ENCODE peak calls at places on chromosomes 11 and 22, in ten cellular contexts. Y is fibroblast of mammary gland, R is vagina, M is heart left ventricle, Z is fibroblast of lung, H is psoas muscle, P is tibial artery, O is left lung, N is AG04450, J is neural progenitor cell. S is an unnamed sample.

GRCh38 chr11:118608268-118609214 is 1.1 kb downstream of the PHLDB1 start:
- DNase-seq in Y (peak), Z (peak), N (no peak), J (peak), H (peak), M (peak), P (peak), O (peak), R (no peak), S (peak)

GRCh38 chr11:93396356-93396755 is 65.8 kb downstream of the DEUP1 start:
- DNase-seq in R (no peak), M (no peak), J (peak), Z (no peak), N (no peak), Y (no peak), O (no peak), P (no peak), H (no peak), S (no peak)

GRCh38 chr11:26573896-26574295 is 1.8 kb upstream of the MUC15 start:
- DNase-seq in Z (no peak), P (no peak), O (no peak), Y (no peak), N (no peak), H (no peak), J (no peak), M (no peak), R (no peak), S (no peak)

GRCh38 chr11:34909955-34910354 is 6.2 kb downstream of the APIP start:
- DNase-seq in N (no peak), J (no peak), H (no peak), Z (no peak), Y (no peak), P (no peak), R (no peak), O (no peak), M (no peak), S (no peak)

GRCh38 chr11:45155627-45156180 is 9.3 kb downstream of the PRDM11 start:
- DNase-seq in M (no peak), N (no peak), R (no peak), Z (no peak), O (no peak), P (peak), H (no peak), J (no peak), Y (no peak), S (no peak)

GRCh38 chr11:69640260-69640994 is 529 bp upstream of the CCND1 start:
- DNase-seq in P (no peak), M (peak), H (peak), O (no peak), R (no peak), Y (peak), N (no peak), J (peak), Z (peak), S (peak)

GRCh38 chr11:110301577-110301976 is 5.2 kb upstream of the RDX start:
- DNase-seq in Z (no peak), Y (no peak), J (no peak), H (no peak), R (no peak), O (no peak), N (no peak), M (no peak), P (no peak), S (no peak)

GRCh38 chr11:100808904-100809491 is 121.9 kb downstream of the ARHGAP42 start:
- DNase-seq in M (no peak), Z (peak), O (no peak), Y (peak), N (no peak), P (no peak), R (no peak), J (peak), H (no peak), S (no peak)

GRCh38 chr11:134223066-134223465 is 701 bp downstream of the NCAPD3 start:
- DNase-seq in Y (no peak), P (no peak), R (no peak), N (no peak), H (no peak), O (no peak), M (no peak), J (peak), Z (no peak), S (no peak)

GRCh38 chr11:27395556-27396258 is 32.7 kb upstream of the CCDC34 start:
- DNase-seq in Z (peak), O (no peak), N (peak), J (peak), M (no peak), P (no peak), H (no peak), Y (no peak), R (no peak), S (no peak)

GRCh38 chr11:44923796-44924195 is 26.9 kb downstream of the TP53I11 start:
- DNase-seq in P (no peak), J (no peak), Z (no peak), R (no peak), H (no peak), N (no peak), O (no peak), Y (no peak), M (no peak), S (no peak)

GRCh38 chr11:9840460-9841004 is 176.7 kb downstream of the SWAP70 start:
- DNase-seq in M (no peak), O (no peak), R (no peak), Y (no peak), N (no peak), H (no peak), Z (no peak), P (no peak), J (no peak), S (no peak)

GRCh38 chr11:87300640-87301381 is 263.1 kb downstream of the TMEM135 start:
- DNase-seq in Z (peak), H (no peak), R (no peak), P (no peak), N (no peak), M (no peak), Y (peak), O (no peak), J (no peak), S (no peak)

GRCh38 chr11:3223932-3224729 is 5.5 kb upstream of the MRGPRG start:
- DNase-seq in J (peak), P (peak), R (peak), N (no peak), H (no peak), Z (no peak), O (no peak), M (no peak), Y (no peak), S (no peak)

GRCh38 chr11:46381836-46382643 is 571 bp downstream of the MDK start:
- DNase-seq in O (no peak), M (no peak), P (no peak), N (no peak), Z (no peak), Y (no peak), H (no peak), J (peak), R (no peak), S (peak)

GRCh38 chr11:108754901-108755625 is 90.2 kb downstream of the DDX10 start:
- DNase-seq in O (no peak), Y (peak), J (no peak), M (no peak), H (no peak), R (no peak), P (no peak), Z (peak), N (no peak), S (no peak)

GRCh38 chr11:71481101-71481960 is 28.3 kb downstream of the NADSYN1 start:
- DNase-seq in Y (no peak), N (no peak), M (no peak), R (no peak), J (no peak), Z (no peak), H (no peak), O (no peak), P (no peak), S (no peak)

GRCh38 chr22:27581241-27581640 is 220.3 kb downstream of the MN1 start:
- DNase-seq in Z (no peak), M (no peak), J (no peak), Y (no peak), P (no peak), N (no peak), H (no peak), O (no peak), R (no peak), S (no peak)

GRCh38 chr11:107252429-107253161 is 205.0 kb downstream of the CWF19L2 start:
- DNase-seq in P (no peak), H (no peak), Z (no peak), R (no peak), N (no peak), Y (no peak), J (no peak), M (no peak), O (no peak), S (no peak)

GRCh38 chr11:112025682-112026081 is 474 bp downstream of the DLAT start:
- DNase-seq in Z (peak), Y (peak), H (no peak), N (no peak), M (no peak), P (no peak), J (no peak), R (no peak), O (no peak), S (no peak)

GRCh38 chr11:36631704-36632287 is 33.8 kb upstream of the RAG2 start:
- DNase-seq in Y (no peak), J (peak), P (no peak), H (no peak), M (no peak), R (no peak), Z (no peak), O (no peak), N (no peak), S (no peak)

GRCh38 chr11:86068138-86068861 is 584 bp downstream of the PICALM start:
- DNase-seq in Y (peak), O (peak), N (no peak), Z (no peak), J (peak), M (peak), R (no peak), H (peak), P (peak), S (peak)

GRCh38 chr11:80958966-80959365 is 1518.1 kb upstream of the TENM4 start:
- DNase-seq in M (no peak), Y (peak), H (no peak), O (no peak), J (no peak), N (no peak), P (no peak), R (no peak), Z (peak), S (no peak)

GRCh38 chr11:45108070-45109064 is 38.1 kb upstream of the PRDM11 start:
- DNase-seq in M (no peak), R (no peak), O (no peak), P (no peak), Z (no peak), J (no peak), N (no peak), H (no peak), Y (no peak), S (no peak)

GRCh38 chr11:102204174-102204573 is 93.9 kb downstream of the YAP1 start:
- DNase-seq in R (no peak), O (no peak), M (no peak), Z (no peak), N (no peak), H (no peak), J (no peak), Y (peak), P (no peak), S (no peak)

GRCh38 chr22:28008056-28008455 is 89.0 kb upstream of the PITPNB start:
- DNase-seq in O (peak), M (no peak), H (no peak), Y (no peak), J (no peak), N (no peak), R (no peak), P (no peak), Z (no peak), S (no peak)

GRCh38 chr11:64395545-64396078 is 36.6 kb downstream of the RPS6KA4 start:
- DNase-seq in H (no peak), R (no peak), O (no peak), Y (no peak), Z (no peak), N (no peak), J (no peak), P (no peak), M (no peak), S (no peak)

GRCh38 chr11:112884012-112884767 is 77.0 kb upstream of the NCAM1 start:
- DNase-seq in M (no peak), O (no peak), P (no peak), J (no peak), H (no peak), R (no peak), Y (no peak), N (no peak), Z (no peak), S (no peak)

GRCh38 chr22:37464181-37464580 is 22.0 kb downstream of the MFNG start:
- DNase-seq in R (no peak), P (no peak), O (peak), M (no peak), Y (no peak), N (no peak), H (no peak), J (no peak), Z (peak), S (no peak)

GRCh38 chr22:37467556-37467955 is 18.6 kb downstream of the MFNG start:
- DNase-seq in R (no peak), Z (no peak), J (no peak), P (no peak), Y (no peak), H (no peak), O (peak), N (no peak), M (no peak), S (no peak)

GRCh38 chr22:37462426-37462825 is 23.8 kb downstream of the MFNG start:
- DNase-seq in H (no peak), J (no peak), M (no peak), N (no peak), P (no peak), O (peak), Y (no peak), Z (no peak), R (no peak), S (no peak)

GRCh38 chr22:37462983-37463382 is 23.2 kb downstream of the MFNG start:
- DNase-seq in N (no peak), M (no peak), R (no peak), O (no peak), J (peak), Y (peak), Z (peak), P (no peak), H (no peak), S (no peak)

GRCh38 chr22:37465721-37466120 is 20.5 kb downstream of the MFNG start:
- DNase-seq in Z (no peak), P (no peak), H (no peak), Y (no peak), O (peak), R (no peak), M (no peak), J (no peak), N (no peak), S (no peak)
- TF ChIP-seq CTCF in Z (no peak), P (no peak), H (no peak), Y (no peak), O (no peak), R (no peak), M (no peak), J (no peak), N (no peak), S (no peak)

GRCh38 chr11:57641011-57641410 is 8.7 kb downstream of the YPEL4 start:
- DNase-seq in N (no peak), H (peak), M (no peak), R (no peak), J (peak), O (no peak), Y (peak), Z (no peak), P (no peak), S (peak)

GRCh38 chr11:57640068-57640800 is 9.5 kb downstream of the YPEL4 start:
- DNase-seq in Z (no peak), N (no peak), R (no peak), Y (no peak), J (no peak), P (no peak), M (no peak), O (no peak), H (no peak), S (no peak)

GRCh38 chr11:57638005-57638760 is 11.5 kb downstream of the YPEL4 start:
- DNase-seq in J (peak), O (peak), H (peak), P (peak), N (peak), Z (peak), M (peak), R (no peak), Y (peak), S (peak)

GRCh38 chr11:57638811-57639320 is 10.8 kb downstream of the YPEL4 start:
- DNase-seq in P (no peak), M (no peak), J (peak), Y (peak), O (no peak), Z (no peak), H (no peak), R (no peak), N (no peak), S (peak)

DNA sequence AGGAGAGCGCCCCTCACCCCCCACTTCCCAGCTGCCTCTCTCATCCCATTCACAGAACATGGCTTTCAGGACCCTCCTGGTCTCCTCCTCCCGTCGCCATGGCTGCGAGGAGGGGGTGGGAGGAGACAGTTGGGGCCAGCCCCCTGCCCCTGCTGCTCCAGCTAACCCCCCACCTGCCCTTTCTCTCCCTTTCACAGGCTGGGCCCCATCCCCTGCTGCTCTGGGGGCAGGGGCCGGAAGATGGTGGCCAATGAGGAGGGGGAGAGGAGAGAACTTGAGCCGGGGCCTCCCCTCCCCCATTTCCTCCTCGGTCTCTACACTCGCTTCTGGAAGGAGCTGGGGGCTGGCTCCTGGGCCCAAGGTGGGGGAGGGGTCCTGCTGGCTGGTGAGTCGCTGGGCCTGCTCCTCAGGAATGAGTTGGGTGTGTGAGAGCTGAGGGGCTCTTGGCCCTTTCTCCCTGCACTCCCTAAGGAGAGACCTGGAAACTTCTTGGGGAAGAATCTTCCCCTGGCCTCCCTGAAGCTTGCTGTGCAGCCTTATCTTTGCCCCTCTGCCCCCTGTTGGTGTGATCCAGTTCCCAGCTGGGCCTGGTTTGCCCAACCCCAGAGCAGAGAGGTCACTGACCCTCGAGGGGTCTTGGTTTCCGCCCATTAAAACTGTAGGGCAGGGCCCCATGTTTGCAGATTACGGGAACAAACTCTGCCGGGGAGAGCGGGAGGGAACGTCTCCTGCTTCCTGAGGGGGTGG is 10.2 kb downstream of the YPEL4 start:
- DNase-seq in Y (peak), O (no peak), N (no peak), M (no peak), P (no peak), R (no peak), J (peak), H (no peak), Z (peak), S (peak)
- TF ChIP-seq CTCF in Y (no peak), O (no peak), N (no peak), M (no peak), P (no peak), R (no peak), J (peak), H (no peak), Z (no peak), S (no peak)

GRCh38 chr22:19218541-19219233 is 40.2 kb upstream of the SLC25A1 start:
- DNase-seq in P (no peak), H (no peak), J (no peak), N (no peak), Y (no peak), R (no peak), O (no peak), Z (no peak), M (no peak), S (no peak)
- TF ChIP-seq CTCF in P (no peak), H (no peak), J (no peak), N (no peak), Y (no peak), R (no peak), O (no peak), Z (no peak), M (no peak), S (no peak)

GRCh38 chr11:75565916-75566762 is 4.1 kb downstream of the SERPINH1 start:
- DNase-seq in M (no peak), P (no peak), J (no peak), R (no peak), H (no peak), O (peak), N (no peak), Y (peak), Z (no peak), S (no peak)
- TF ChIP-seq CTCF in M (no peak), P (no peak), J (no peak), R (no peak), H (no peak), O (no peak), N (no peak), Y (no peak), Z (no peak), S (no peak)

GRCh38 chr22:45552017-45552411 is 49.3 kb downstream of the FBLN1 start:
- DNase-seq in N (no peak), R (no peak), H (no peak), M (no peak), O (no peak), J (no peak), P (no peak), Z (no peak), Y (no peak), S (no peak)

GRCh38 chr22:45551310-45552016 is 48.8 kb downstream of the FBLN1 start:
- DNase-seq in O (no peak), Z (no peak), N (no peak), P (peak), R (no peak), M (peak), J (no peak), H (peak), Y (peak), S (no peak)

GRCh38 chr22:45553333-45554039 is 50.8 kb downstream of the FBLN1 start:
- DNase-seq in P (peak), R (no peak), Z (peak), H (peak), N (peak), Y (peak), J (peak), M (peak), O (no peak), S (peak)

GRCh38 chr22:45554040-45554406 is 51.3 kb downstream of the FBLN1 start:
- DNase-seq in H (no peak), Y (no peak), M (no peak), P (no peak), Z (no peak), N (no peak), O (no peak), J (no peak), R (no peak), S (no peak)

DNA sequence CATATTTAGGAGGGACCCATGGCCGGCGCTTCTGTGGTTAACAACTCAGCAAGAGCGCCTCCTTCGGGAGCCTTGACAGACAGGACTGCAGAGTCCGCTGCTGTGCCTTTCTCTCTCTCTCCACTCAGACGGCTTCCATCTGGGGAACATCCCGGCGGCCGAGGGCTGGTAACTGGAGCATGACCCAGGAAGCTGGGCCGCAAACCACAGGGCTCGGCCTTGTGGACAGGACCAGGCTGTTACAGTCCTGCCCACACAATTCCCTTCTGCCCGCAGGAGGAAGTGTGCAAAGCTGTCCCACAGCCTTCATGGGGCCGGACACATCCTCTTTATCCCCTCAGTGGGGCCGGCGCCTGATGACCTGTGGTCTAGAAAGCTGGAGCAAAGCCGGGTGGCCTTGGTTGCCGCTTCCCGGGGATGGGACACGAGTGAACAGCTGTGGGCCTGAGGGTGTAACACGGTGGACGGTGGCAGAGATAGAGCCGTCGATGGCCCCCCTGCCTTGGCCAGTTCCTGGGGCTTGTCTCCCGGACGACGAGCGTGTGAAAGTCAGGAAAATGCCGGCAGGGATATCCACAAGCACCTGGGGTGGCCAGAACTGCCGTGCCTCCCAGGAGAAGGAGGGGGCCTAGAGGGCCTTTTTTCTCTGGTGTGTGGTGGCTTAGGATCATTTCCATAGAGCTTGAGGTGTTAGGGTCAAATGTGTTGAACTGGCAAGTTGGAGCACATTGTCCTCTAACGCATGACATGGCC is 50.1 kb downstream of the FBLN1 start:
- DNase-seq in O (no peak), Z (peak), Y (peak), N (peak), M (peak), H (peak), J (peak), P (peak), R (no peak), S (peak)
- TF ChIP-seq CTCF in O (no peak), Z (peak), Y (peak), N (peak), M (no peak), H (no peak), J (peak), P (peak), R (no peak), S (no peak)

GRCh38 chr11:128018692-128019091 is 568.7 kb downstream of the ETS1 start:
- DNase-seq in N (no peak), R (no peak), J (no peak), Z (no peak), M (no peak), O (no peak), P (no peak), Y (no peak), H (no peak), S (no peak)
- TF ChIP-seq CTCF in N (no peak), R (no peak), J (no peak), Z (no peak), M (no peak), O (no peak), P (no peak), Y (no peak), H (no peak), S (no peak)

GRCh38 chr22:36384766-36385400 is 2.9 kb downstream of the MYH9 start:
- DNase-seq in H (no peak), Z (peak), R (no peak), O (no peak), M (no peak), Y (no peak), N (no peak), J (peak), P (peak), S (no peak)
- TF ChIP-seq CTCF in H (no peak), Z (no peak), R (no peak), O (no peak), M (no peak), Y (no peak), N (peak), J (peak), P (no peak), S (no peak)